ENCODE peak calls at places on chromosome 9, in five cellular contexts. J is GM12878, N is SK-N-SH, H is K562, D is HCT116. C is an unnamed sample.

GRCh38 chr9:106130374-106130773 is 436.0 kb downstream of the TMEM38B start:
- DNase-seq in J (no peak), H (no peak), N (no peak), D (no peak), C (no peak)

GRCh38 chr9:133750927-133751649 is 12.9 kb upstream of the SARDH start:
- DNase-seq in N (no peak), D (no peak), J (no peak), H (no peak), C (no peak)

GRCh38 chr9:35002623-35003022 is 13.1 kb downstream of the DNAJB5 start:
- DNase-seq in D (no peak), J (no peak), N (peak), H (no peak), C (no peak)

GRCh38 chr9:24073237-24073636 is 247.2 kb upstream of the ELAVL2 start:
- DNase-seq in H (no peak), N (no peak), D (no peak), J (no peak), C (no peak)

GRCh38 chr9:75039006-75039405 is 10.9 kb upstream of the CARNMT1 start:
- DNase-seq in J (no peak), H (no peak), N (no peak), D (no peak), C (no peak)

GRCh38 chr9:114804504-114804903 is 1.3 kb downstream of the TNFSF15 start:
- DNase-seq in H (no peak), N (no peak), J (no peak), D (peak), C (no peak)

GRCh38 chr9:86454701-86455402 is 100.6 kb upstream of the TUT7 start:
- DNase-seq in H (no peak), D (no peak), N (no peak), J (no peak), C (no peak)

GRCh38 chr9:110755179-110755578 is 86.6 kb downstream of the MUSK start:
- DNase-seq in J (no peak), D (no peak), N (no peak), H (no peak), C (no peak)

GRCh38 chr9:124855566-124855943 is 2.3 kb downstream of the WDR38 start:
- DNase-seq in H (no peak), N (no peak), J (no peak), D (no peak), C (no peak)

GRCh38 chr9:124854822-124855221 is 1.6 kb downstream of the WDR38 start:
- DNase-seq in D (no peak), H (no peak), N (no peak), J (no peak), C (no peak)

GRCh38 chr9:124857533-124858162 is 4.1 kb downstream of the RPL35 start:
- DNase-seq in J (no peak), N (no peak), H (no peak), D (no peak), C (no peak)

GRCh38 chr9:124854161-124854560 is 901 bp downstream of the WDR38 start:
- DNase-seq in J (no peak), N (no peak), D (no peak), H (no peak), C (no peak)

GRCh38 chr9:124855944-124856773 is 2.9 kb downstream of the WDR38 start:
- DNase-seq in H (no peak), N (peak), J (no peak), D (peak), C (peak)
- TF ChIP-seq JUND in H (no peak), N (peak), J (no peak), D (no peak), C (no peak)

DNA sequence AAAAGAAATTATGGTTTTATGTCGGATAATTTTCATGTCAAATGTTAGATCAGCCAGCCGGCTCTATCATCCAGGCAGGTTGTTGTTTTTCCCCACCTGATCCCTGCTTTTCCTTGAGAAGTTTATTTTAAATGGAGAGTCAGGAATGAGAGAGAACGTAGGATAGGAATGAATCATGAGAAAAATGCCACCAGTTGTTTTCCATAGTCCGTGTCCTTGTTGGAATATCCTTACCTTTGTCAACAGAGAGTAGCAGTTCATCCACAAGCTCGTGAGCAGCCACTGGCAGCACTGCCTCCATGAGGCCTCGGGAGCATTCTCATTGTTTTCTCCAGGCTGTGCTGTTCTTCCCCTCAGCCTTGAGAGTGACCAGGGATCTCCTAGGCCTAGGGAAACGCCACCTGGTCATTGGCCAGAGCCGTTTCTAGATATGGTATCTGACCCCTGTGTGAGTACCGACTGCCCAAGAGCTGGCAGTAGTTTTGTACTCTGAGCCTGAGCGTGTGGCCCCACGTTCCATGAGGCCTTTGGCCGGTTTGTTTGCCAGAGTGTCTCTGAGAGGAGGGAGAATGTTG is 293.3 kb downstream of the FANCC start:
- DNase-seq in J (no peak), N (no peak), D (no peak), H (no peak), C (peak)
- TF ChIP-seq JUND in J (no peak), N (no peak), D (no peak), H (no peak), C (no peak)

GRCh38 chr9:33125871-33126822 is 41.0 kb downstream of the B4GALT1 start:
- DNase-seq in J (no peak), D (no peak), N (no peak), H (peak), C (no peak)
- TF ChIP-seq JUND in J (no peak), D (no peak), N (no peak), H (peak), C (no peak)

DNA sequence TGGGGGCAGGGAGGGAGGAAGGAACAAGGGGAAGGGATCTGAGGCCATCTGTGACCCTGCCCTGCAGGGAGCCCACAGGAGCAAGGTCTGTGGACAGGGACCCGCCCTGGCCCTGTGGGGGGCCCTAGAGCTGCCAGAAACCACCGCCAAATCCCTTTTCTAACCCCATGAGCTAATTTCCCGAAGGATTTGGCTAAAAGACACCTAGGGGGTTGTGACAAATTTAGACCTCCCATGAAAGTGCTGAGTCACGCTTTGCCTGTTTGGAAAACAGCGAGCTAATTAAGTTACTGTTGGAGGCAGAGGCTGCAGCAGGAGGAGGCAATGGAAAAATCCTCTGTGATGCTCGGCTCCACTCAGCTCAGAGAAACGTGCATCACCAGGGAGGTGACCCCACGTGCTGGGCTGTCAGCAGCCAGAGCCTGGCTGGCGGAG is 49.9 kb downstream of the OLFM1 start:
- DNase-seq in H (peak), D (no peak), N (peak), J (no peak), C (no peak)
- TF ChIP-seq JUND in H (no peak), D (no peak), N (no peak), J (no peak), C (no peak)

GRCh38 chr9:127993721-127994120 is 12.9 kb upstream of the EEIG1 start:
- DNase-seq in D (no peak), J (no peak), N (no peak), H (no peak), C (no peak)
- TF ChIP-seq JUND in D (no peak), J (no peak), N (no peak), H (no peak), C (no peak)

DNA sequence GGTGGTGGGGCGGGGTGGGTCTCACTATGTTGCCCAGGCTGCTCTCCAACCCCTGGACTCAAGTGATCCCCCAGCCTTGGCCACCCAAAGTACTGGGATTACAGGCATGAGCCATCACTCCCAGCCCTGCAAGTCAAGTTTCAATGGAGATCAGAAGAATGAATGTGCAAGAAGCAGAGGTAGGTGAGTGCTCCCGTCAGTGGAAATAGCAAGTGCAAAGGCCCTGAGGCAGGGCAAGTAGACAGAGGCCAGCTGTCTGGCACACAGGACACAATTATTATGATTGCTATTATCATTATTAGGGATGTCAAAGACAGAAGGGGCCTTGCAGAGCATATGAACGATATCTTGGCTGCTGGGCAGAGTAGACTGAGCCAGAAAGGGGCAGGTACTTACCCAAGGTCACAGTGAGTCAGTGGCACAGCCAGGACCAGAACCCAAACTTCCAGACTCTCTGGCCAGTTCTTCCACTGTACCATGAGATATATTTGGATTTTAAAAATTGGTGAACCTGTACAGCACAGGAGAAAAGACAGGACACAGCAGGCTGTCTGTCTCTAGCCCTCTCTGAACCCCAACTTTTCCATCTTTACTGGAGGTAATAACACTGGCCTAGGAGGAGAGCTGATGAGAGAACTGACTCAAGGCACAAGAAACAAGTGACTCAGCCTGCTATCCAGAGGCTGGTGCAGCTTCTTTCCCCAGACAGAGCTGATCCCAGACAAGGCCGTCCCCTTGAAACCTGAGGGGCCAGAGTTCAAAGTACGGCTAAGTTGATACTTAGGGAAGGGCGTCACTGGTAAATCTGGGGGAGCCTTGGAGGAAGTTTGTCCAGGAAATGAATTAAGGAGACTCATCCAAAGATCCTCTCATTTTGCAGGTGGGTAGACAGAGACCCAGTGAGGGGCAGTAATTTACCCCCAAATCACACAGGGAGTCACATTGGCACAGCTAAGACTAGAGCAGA is 1.4 kb downstream of the HDHD3 start:
- DNase-seq in J (no peak), H (no peak), N (no peak), D (no peak), C (no peak)
- TF ChIP-seq JUND in J (no peak), H (no peak), N (no peak), D (no peak), C (no peak)

GRCh38 chr9:2808105-2808504 is 35.8 kb downstream of the PUM3 start:
- DNase-seq in D (no peak), H (no peak), J (no peak), N (no peak), C (no peak)
- TF ChIP-seq JUND in D (no peak), H (no peak), J (no peak), N (no peak), C (no peak)